ENCODE peak calls at places on chromosome 3, in seven cellular contexts. One of them, this sample, is unnamed.

GRCh38 chr3:107211608-107212007 is 165.6 kb upstream of the CCDC54 start:
- DNase-seq in endothelial cell: no peak
- DNase-seq in T-helper 1 cell: no peak
- DNase-seq in AG08395: no peak
- DNase-seq in occipital lobe: no peak
- DNase-seq in substantia nigra: no peak
- DNase-seq in memory B cell: no peak
- DNase-seq in this sample: no peak

GRCh38 chr3:72447059-72447946 is 400.9 kb downstream of the SHQ1 start:
- DNase-seq in endothelial cell: peak
- DNase-seq in T-helper 1 cell: peak
- DNase-seq in AG08395: peak
- DNase-seq in occipital lobe: peak
- DNase-seq in substantia nigra: peak
- DNase-seq in memory B cell: peak
- DNase-seq in this sample: peak

GRCh38 chr3:104281713-104282112 is 1085.0 kb upstream of the ALCAM start:
- DNase-seq in endothelial cell: no peak
- DNase-seq in T-helper 1 cell: no peak
- DNase-seq in AG08395: no peak
- DNase-seq in occipital lobe: no peak
- DNase-seq in substantia nigra: no peak
- DNase-seq in memory B cell: no peak
- DNase-seq in this sample: no peak

GRCh38 chr3:174767406-174767805 is 91.7 kb upstream of the NAALADL2 start:
- DNase-seq in endothelial cell: no peak
- DNase-seq in T-helper 1 cell: no peak
- DNase-seq in AG08395: no peak
- DNase-seq in occipital lobe: no peak
- DNase-seq in substantia nigra: no peak
- DNase-seq in memory B cell: no peak
- DNase-seq in this sample: no peak

GRCh38 chr3:97882975-97883598 is 61.3 kb downstream of the CRYBG3 start:
- DNase-seq in endothelial cell: no peak
- DNase-seq in T-helper 1 cell: no peak
- DNase-seq in AG08395: peak
- DNase-seq in occipital lobe: no peak
- DNase-seq in substantia nigra: no peak
- DNase-seq in memory B cell: no peak
- DNase-seq in this sample: peak

GRCh38 chr3:189099031-189099471 is 72.7 kb upstream of the TPRG1 start:
- DNase-seq in endothelial cell: no peak
- DNase-seq in T-helper 1 cell: no peak
- DNase-seq in AG08395: peak
- DNase-seq in occipital lobe: no peak
- DNase-seq in substantia nigra: no peak
- DNase-seq in memory B cell: no peak
- DNase-seq in this sample: no peak

GRCh38 chr3:3196148-3196861 is 16.8 kb upstream of the CRBN start:
- DNase-seq in endothelial cell: peak
- DNase-seq in T-helper 1 cell: no peak
- DNase-seq in AG08395: peak
- DNase-seq in occipital lobe: no peak
- DNase-seq in substantia nigra: no peak
- DNase-seq in memory B cell: no peak
- DNase-seq in this sample: no peak

GRCh38 chr3:127264292-127264691 is 23.6 kb downstream of the PRR20G start:
- DNase-seq in endothelial cell: no peak
- DNase-seq in T-helper 1 cell: no peak
- DNase-seq in AG08395: peak
- DNase-seq in occipital lobe: no peak
- DNase-seq in substantia nigra: no peak
- DNase-seq in memory B cell: no peak
- DNase-seq in this sample: no peak

GRCh38 chr3:123997543-123997942 is 5.6 kb upstream of the ROPN1 start:
- DNase-seq in endothelial cell: no peak
- DNase-seq in T-helper 1 cell: no peak
- DNase-seq in AG08395: peak
- DNase-seq in occipital lobe: no peak
- DNase-seq in substantia nigra: no peak
- DNase-seq in memory B cell: no peak
- DNase-seq in this sample: no peak

GRCh38 chr3:148816427-148816826 is 11.2 kb upstream of the CPB1 start:
- DNase-seq in endothelial cell: no peak
- DNase-seq in T-helper 1 cell: no peak
- DNase-seq in AG08395: no peak
- DNase-seq in occipital lobe: no peak
- DNase-seq in substantia nigra: no peak
- DNase-seq in memory B cell: no peak
- DNase-seq in this sample: peak

GRCh38 chr3:107429330-107430181 is 52.3 kb downstream of the CCDC54 start:
- DNase-seq in endothelial cell: peak
- DNase-seq in T-helper 1 cell: peak
- DNase-seq in AG08395: peak
- DNase-seq in occipital lobe: peak
- DNase-seq in substantia nigra: peak
- DNase-seq in memory B cell: peak
- DNase-seq in this sample: peak

GRCh38 chr3:138479355-138479964 is 45.0 kb downstream of the ESYT3 start:
- DNase-seq in endothelial cell: peak
- DNase-seq in T-helper 1 cell: no peak
- DNase-seq in AG08395: peak
- DNase-seq in occipital lobe: no peak
- DNase-seq in substantia nigra: no peak
- DNase-seq in memory B cell: no peak
- DNase-seq in this sample: no peak

GRCh38 chr3:143970773-143971366 is 753 bp upstream of the DIPK2A start:
- DNase-seq in endothelial cell: peak
- DNase-seq in T-helper 1 cell: peak
- DNase-seq in AG08395: peak
- DNase-seq in occipital lobe: no peak
- DNase-seq in substantia nigra: peak
- DNase-seq in memory B cell: peak
- DNase-seq in this sample: no peak

GRCh38 chr3:106380232-106380631 is 511.4 kb upstream of the CBLB start:
- DNase-seq in endothelial cell: no peak
- DNase-seq in T-helper 1 cell: no peak
- DNase-seq in AG08395: no peak
- DNase-seq in occipital lobe: no peak
- DNase-seq in substantia nigra: no peak
- DNase-seq in memory B cell: no peak
- DNase-seq in this sample: no peak

GRCh38 chr3:190826018-190826417 is 36.5 kb downstream of the GMNC start:
- DNase-seq in endothelial cell: no peak
- DNase-seq in T-helper 1 cell: no peak
- DNase-seq in AG08395: no peak
- DNase-seq in occipital lobe: no peak
- DNase-seq in substantia nigra: no peak
- DNase-seq in memory B cell: no peak
- DNase-seq in this sample: no peak

GRCh38 chr3:143811602-143812001 is 36.7 kb downstream of the SLC9A9 start:
- DNase-seq in endothelial cell: no peak
- DNase-seq in T-helper 1 cell: no peak
- DNase-seq in AG08395: no peak
- DNase-seq in occipital lobe: no peak
- DNase-seq in substantia nigra: no peak
- DNase-seq in memory B cell: no peak
- DNase-seq in this sample: no peak

GRCh38 chr3:10583798-10584708 is 78.7 kb upstream of the ATP2B2 start:
- DNase-seq in endothelial cell: no peak
- DNase-seq in T-helper 1 cell: no peak
- DNase-seq in AG08395: no peak
- DNase-seq in occipital lobe: no peak
- DNase-seq in substantia nigra: no peak
- DNase-seq in memory B cell: no peak
- DNase-seq in this sample: no peak

GRCh38 chr3:123331006-123331405 is 117.9 kb downstream of the ADCY5 start:
- DNase-seq in endothelial cell: no peak
- DNase-seq in T-helper 1 cell: no peak
- DNase-seq in AG08395: no peak
- DNase-seq in occipital lobe: no peak
- DNase-seq in substantia nigra: no peak
- DNase-seq in memory B cell: no peak
- DNase-seq in this sample: no peak

GRCh38 chr3:32009957-32010356 is 28.4 kb downstream of the ZNF860 start:
- DNase-seq in endothelial cell: no peak
- DNase-seq in T-helper 1 cell: no peak
- DNase-seq in AG08395: no peak
- DNase-seq in occipital lobe: no peak
- DNase-seq in substantia nigra: no peak
- DNase-seq in memory B cell: peak
- DNase-seq in this sample: no peak

GRCh38 chr3:164408356-164408755 is 669.9 kb downstream of the SI start:
- DNase-seq in endothelial cell: no peak
- DNase-seq in T-helper 1 cell: no peak
- DNase-seq in AG08395: no peak
- DNase-seq in occipital lobe: no peak
- DNase-seq in substantia nigra: no peak
- DNase-seq in memory B cell: no peak
- DNase-seq in this sample: no peak

GRCh38 chr3:39387411-39387975 is 4.3 kb downstream of the SLC25A38 start:
- DNase-seq in endothelial cell: no peak
- DNase-seq in T-helper 1 cell: no peak
- DNase-seq in AG08395: no peak
- DNase-seq in occipital lobe: no peak
- DNase-seq in substantia nigra: no peak
- DNase-seq in memory B cell: no peak
- DNase-seq in this sample: no peak

GRCh38 chr3:38136272-38136806 is 588 bp downstream of the ACAA1 start:
- DNase-seq in endothelial cell: no peak
- DNase-seq in T-helper 1 cell: no peak
- DNase-seq in AG08395: peak
- DNase-seq in occipital lobe: no peak
- DNase-seq in substantia nigra: no peak
- DNase-seq in memory B cell: no peak
- DNase-seq in this sample: no peak

GRCh38 chr3:182937293-182938051 is 42.9 kb downstream of the DCUN1D1 start:
- DNase-seq in endothelial cell: no peak
- DNase-seq in T-helper 1 cell: no peak
- DNase-seq in AG08395: no peak
- DNase-seq in occipital lobe: no peak
- DNase-seq in substantia nigra: no peak
- DNase-seq in memory B cell: no peak
- DNase-seq in this sample: no peak

GRCh38 chr3:115321396-115321795 is 174.3 kb upstream of the ZBTB20 start:
- DNase-seq in endothelial cell: no peak
- DNase-seq in T-helper 1 cell: no peak
- DNase-seq in AG08395: peak
- DNase-seq in occipital lobe: no peak
- DNase-seq in substantia nigra: no peak
- DNase-seq in memory B cell: no peak
- DNase-seq in this sample: peak

This sample was measured in SHP77 treated with DMSO at 0.1 percent for 48 hours.